ENCODE peak calls at places on chromosomes 13 and 19, in seven cellular contexts. V, U, I, J, S, T and X are unnamed samples.

GRCh38 chr19:21233691-21234090 is 91.9 kb downstream of the ZNF431 start:
- DNase-seq in V (no peak), U (no peak), I (no peak), J (no peak), S (no peak), T (no peak), X (no peak)

GRCh38 chr13:36275190-36276002 is 22.2 kb downstream of the CCDC169 start:
- DNase-seq in V (peak), U (peak), I (peak), J (no peak), S (peak), T (peak), X (peak)

GRCh38 chr13:27151798-27152599 is 19.6 kb downstream of the USP12 start:
- DNase-seq in V (no peak), U (no peak), I (no peak), J (no peak), S (no peak), T (no peak), X (no peak)

GRCh38 chr19:33797821-33798633 is 1.4 kb downstream of the KCTD15 start:
- DNase-seq in V (no peak), U (peak), I (no peak), J (peak), S (no peak), T (peak), X (no peak)

GRCh38 chr19:18155095-18156087 is 2.4 kb downstream of the PIK3R2 start:
- DNase-seq in V (no peak), U (no peak), I (no peak), J (no peak), S (no peak), T (no peak), X (no peak)

GRCh38 chr13:95420501-95420900 is 119.2 kb upstream of the ABCC4 start:
- DNase-seq in V (no peak), U (no peak), I (no peak), J (no peak), S (no peak), T (no peak), X (no peak)

GRCh38 chr19:18399008-18399407 is 1.6 kb upstream of the LRRC25 start:
- DNase-seq in V (no peak), U (peak), I (peak), J (no peak), S (no peak), T (peak), X (no peak)

GRCh38 chr19:51687791-51688664 is 5.1 kb upstream of the SPACA6 start:
- DNase-seq in V (peak), U (no peak), I (peak), J (peak), S (no peak), T (peak), X (no peak)

GRCh38 chr13:113852536-113853517 is 11.0 kb downstream of the GAS6 start:
- DNase-seq in V (no peak), U (peak), I (no peak), J (no peak), S (no peak), T (peak), X (no peak)

GRCh38 chr13:59494560-59494970 is 669.2 kb downstream of the DIAPH3 start:
- DNase-seq in V (peak), U (no peak), I (peak), J (no peak), S (peak), T (no peak), X (no peak)

GRCh38 chr13:40682449-40683240 is 16.2 kb upstream of the FOXO1 start:
- DNase-seq in V (peak), U (no peak), I (no peak), J (no peak), S (no peak), T (no peak), X (peak)

GRCh38 chr13:99501952-99502310 is 659 bp downstream of the TM9SF2 start:
- DNase-seq in V (peak), U (peak), I (no peak), J (no peak), S (no peak), T (peak), X (no peak)

GRCh38 chr13:32791545-32792172 is 205.4 kb downstream of the PDS5B start:
- DNase-seq in V (no peak), U (no peak), I (no peak), J (no peak), S (no peak), T (no peak), X (no peak)

GRCh38 chr13:67075239-67075638 is 154.9 kb downstream of the PCDH9 start:
- DNase-seq in V (peak), U (no peak), I (no peak), J (no peak), S (peak), T (no peak), X (no peak)

GRCh38 chr19:48006762-48007161 is 12.3 kb downstream of the ELSPBP1 start:
- DNase-seq in V (no peak), U (peak), I (no peak), J (no peak), S (no peak), T (no peak), X (no peak)

GRCh38 chr13:44093607-44094583 is 214.2 kb downstream of the LACC1 start:
- DNase-seq in V (peak), U (no peak), I (no peak), J (no peak), S (no peak), T (no peak), X (no peak)

GRCh38 chr13:77506874-77507273 is 28.6 kb upstream of the SCEL start:
- DNase-seq in V (peak), U (no peak), I (no peak), J (no peak), S (no peak), T (no peak), X (peak)

GRCh38 chr13:50691176-50691681 is 152.3 kb downstream of the DLEU7 start:
- DNase-seq in V (no peak), U (peak), I (no peak), J (no peak), S (no peak), T (no peak), X (peak)

GRCh38 chr19:6983448-6983847 is 37.8 kb downstream of the MBD3L2B start:
- DNase-seq in V (no peak), U (no peak), I (no peak), J (no peak), S (no peak), T (no peak), X (no peak)

GRCh38 chr19:41350735-41351338 is 2.9 kb downstream of the TGFB1 start:
- DNase-seq in V (no peak), U (no peak), I (no peak), J (no peak), S (no peak), T (no peak), X (no peak)

GRCh38 chr19:17073869-17074627 is 1.2 kb downstream of the HAUS8 start:
- DNase-seq in V (no peak), U (peak), I (no peak), J (no peak), S (no peak), T (peak), X (peak)

GRCh38 chr19:17090501-17091074 is 15.0 kb downstream of the MYO9B start:
- DNase-seq in V (peak), U (no peak), I (no peak), J (no peak), S (no peak), T (no peak), X (no peak)

GRCh38 chr19:41641879-41642485 is 15.1 kb upstream of the CEACAM4 start:
- DNase-seq in V (peak), U (peak), I (peak), J (peak), S (no peak), T (peak), X (peak)

GRCh38 chr19:39413903-39414608 is 1.6 kb downstream of the PLEKHG2 start:
- DNase-seq in V (no peak), U (no peak), I (no peak), J (no peak), S (no peak), T (peak), X (no peak)

GRCh38 chr13:113820813-113821651 is 42.8 kb downstream of the GAS6 start:
- DNase-seq in V (peak), U (no peak), I (peak), J (peak), S (peak), T (no peak), X (no peak)

GRCh38 chr19:31461814-31462539 is 112.7 kb upstream of the TSHZ3 start:
- DNase-seq in V (no peak), U (no peak), I (no peak), J (no peak), S (no peak), T (no peak), X (no peak)

GRCh38 chr19:41308450-41309224 is 1.3 kb upstream of the CCDC97 start:
- DNase-seq in V (peak), U (peak), I (peak), J (peak), S (peak), T (peak), X (peak)

GRCh38 chr19:2327773-2328400 is 499 bp downstream of the LSM7 start:
- DNase-seq in V (peak), U (peak), I (peak), J (peak), S (peak), T (peak), X (peak)

GRCh38 chr13:103539265-103539664 is 473.0 kb upstream of the SLC10A2 start:
- DNase-seq in V (peak), U (no peak), I (no peak), J (no peak), S (no peak), T (no peak), X (no peak)

GRCh38 chr13:20127563-20128458 is 33.0 kb downstream of the GJA3 start:
- DNase-seq in V (peak), U (peak), I (peak), J (peak), S (no peak), T (peak), X (peak)